ENCODE peak calls at places on chromosomes 3 and 15, in ten cellular contexts. C is lower leg skin; D is psoas muscle; F is PC-3; Y is left ventricle myocardium inferior; O is activated CD8-positive, alpha-beta T cell treated with anti-CD3 and anti-CD28 coated beads for 36 hours; B is CD8-positive, alpha-beta T cell; S is keratinocyte; P is tibial nerve; V is omental fat pad. A is an unnamed sample.

GRCh38 chr3:188439080-188439479 is 285.1 kb downstream of the LPP start:
- DNase-seq in C (no peak), O (peak), V (no peak), Y (no peak), P (no peak), S (no peak), F (no peak), D (no peak), B (no peak), A (peak)

GRCh38 chr3:175338775-175339535 is 479.8 kb downstream of the NAALADL2 start:
- DNase-seq in F (peak), O (no peak), P (peak), S (no peak), B (no peak), V (no peak), D (peak), Y (no peak), C (no peak), A (no peak)

GRCh38 chr3:104437131-104437750 is 929.5 kb upstream of the ALCAM start:
- DNase-seq in O (no peak), V (no peak), D (no peak), Y (no peak), S (peak), C (no peak), P (no peak), F (peak), B (no peak), A (no peak)

GRCh38 chr3:140505876-140506275 is 172.0 kb upstream of the TRIM42 start:
- DNase-seq in P (no peak), C (no peak), O (no peak), B (no peak), D (no peak), Y (no peak), F (no peak), V (no peak), S (no peak), A (no peak)

GRCh38 chr3:33490641-33491241 is 50.5 kb upstream of the UBP1 start:
- DNase-seq in P (no peak), C (no peak), V (no peak), S (no peak), F (no peak), Y (no peak), O (no peak), D (no peak), B (no peak), A (no peak)

GRCh38 chr3:100455841-100456550 is 36.4 kb upstream of the TMEM45A start:
- DNase-seq in Y (no peak), B (no peak), P (no peak), S (no peak), O (peak), C (no peak), D (no peak), F (no peak), V (no peak), A (no peak)

GRCh38 chr3:100486808-100487207 is 5.6 kb upstream of the TMEM45A start:
- DNase-seq in D (no peak), O (no peak), F (no peak), S (no peak), Y (no peak), B (no peak), P (no peak), C (no peak), V (no peak), A (no peak)

GRCh38 chr15:47725924-47726323 is 8.6 kb downstream of the SEMA6D start:
- DNase-seq in P (no peak), F (no peak), S (no peak), C (no peak), B (no peak), V (no peak), O (no peak), D (peak), Y (peak), A (no peak)

GRCh38 chr3:65597225-65597951 is 441.3 kb downstream of the MAGI1 start:
- DNase-seq in B (no peak), D (peak), Y (no peak), V (no peak), C (no peak), S (no peak), O (no peak), P (no peak), F (no peak), A (no peak)

GRCh38 chr3:170999737-171000242 is 26.7 kb downstream of the SLC2A2 start:
- DNase-seq in O (no peak), P (no peak), V (no peak), F (peak), B (no peak), Y (no peak), S (peak), D (no peak), C (no peak), A (no peak)

GRCh38 chr3:135805752-135806151 is 159.8 kb upstream of the PPP2R3A start:
- DNase-seq in V (no peak), O (no peak), D (no peak), F (no peak), P (no peak), B (no peak), C (no peak), Y (no peak), S (no peak), A (no peak)

GRCh38 chr3:44509393-44509921 is 32.0 kb upstream of the ZNF445 start:
- DNase-seq in F (no peak), D (no peak), V (no peak), P (no peak), B (no peak), O (no peak), C (no peak), S (no peak), Y (no peak), A (peak)

GRCh38 chr15:78422571-78423340 is 15.3 kb upstream of the IREB2 start:
- DNase-seq in C (peak), V (peak), B (peak), F (peak), D (peak), Y (peak), O (peak), P (peak), S (peak), A (peak)

GRCh38 chr3:111080357-111080937 is 8.8 kb downstream of the NECTIN3 start:
- DNase-seq in O (no peak), F (peak), P (no peak), V (no peak), D (no peak), S (no peak), Y (no peak), B (no peak), C (no peak), A (no peak)

GRCh38 chr15:56806147-56806536 is 72.8 kb upstream of the ZNF280D start:
- DNase-seq in F (no peak), B (no peak), V (no peak), O (no peak), P (no peak), D (no peak), S (no peak), Y (no peak), C (no peak), A (no peak)

GRCh38 chr3:129001817-129002572 is 891 bp downstream of the EFCC1 start:
- DNase-seq in V (no peak), Y (no peak), P (no peak), F (no peak), B (no peak), D (no peak), O (peak), C (no peak), S (no peak), A (no peak)

GRCh38 chr3:111128884-111129283 is 57.3 kb downstream of the NECTIN3 start:
- DNase-seq in V (no peak), P (no peak), C (no peak), B (no peak), S (no peak), F (peak), Y (no peak), O (no peak), D (no peak), A (no peak)

GRCh38 chr3:11290743-11291680 is 18.8 kb downstream of the ATG7 start:
- DNase-seq in S (no peak), Y (no peak), B (no peak), C (no peak), V (no peak), P (no peak), D (no peak), F (peak), O (peak), A (no peak)

GRCh38 chr15:76343313-76343996 is 6.9 kb downstream of the ISL2 start:
- DNase-seq in Y (no peak), F (no peak), O (no peak), P (no peak), S (no peak), B (no peak), V (no peak), C (no peak), D (no peak), A (peak)

GRCh38 chr3:115438799-115439198 is 184.5 kb upstream of the GAP43 start:
- DNase-seq in B (no peak), C (no peak), O (no peak), F (no peak), D (no peak), P (no peak), V (no peak), Y (no peak), S (no peak), A (no peak)

GRCh38 chr15:37084602-37085001 is 15.7 kb downstream of the MEIS2 start:
- DNase-seq in V (no peak), D (no peak), O (no peak), B (no peak), Y (no peak), P (no peak), F (no peak), S (no peak), C (no peak), A (no peak)

GRCh38 chr3:51384145-51384729 is 854 bp upstream of the MANF start:
- DNase-seq in O (peak), F (peak), S (no peak), D (no peak), P (no peak), C (no peak), Y (peak), B (no peak), V (no peak), A (peak)

GRCh38 chr15:86038491-86038890 is 41.2 kb upstream of the AGBL1 start:
- DNase-seq in D (no peak), P (no peak), B (no peak), O (no peak), Y (no peak), S (no peak), F (no peak), C (no peak), V (no peak), A (no peak)

GRCh38 chr15:99343836-99344551 is 92.7 kb downstream of the LRRC28 start:
- DNase-seq in D (peak), V (no peak), O (peak), S (no peak), C (no peak), P (no peak), Y (peak), B (peak), F (no peak), A (no peak)
- TF ChIP-seq CTCF in D (peak), V (no peak), O (peak), S (peak), C (no peak), P (peak), Y (peak), B (peak), F (peak), A (peak)

GRCh38 chr3:36193448-36193847 is 186.9 kb upstream of the STAC start:
- DNase-seq in F (peak), B (no peak), Y (no peak), D (no peak), O (no peak), C (no peak), V (no peak), S (no peak), P (no peak), A (no peak)

GRCh38 chr3:36197176-36197575 is 183.1 kb upstream of the STAC start:
- DNase-seq in V (no peak), B (no peak), P (no peak), O (no peak), S (no peak), F (no peak), Y (no peak), D (no peak), C (no peak), A (no peak)

GRCh38 chr3:36196058-36196457 is 184.2 kb upstream of the STAC start:
- DNase-seq in S (no peak), Y (no peak), D (no peak), F (peak), V (no peak), O (no peak), B (no peak), C (no peak), P (no peak), A (no peak)

GRCh38 chr3:36192901-36193300 is 187.4 kb upstream of the STAC start:
- DNase-seq in D (no peak), F (no peak), O (no peak), P (no peak), Y (no peak), B (no peak), C (no peak), S (no peak), V (no peak), A (no peak)
- TF ChIP-seq CTCF in D (no peak), F (no peak), O (no peak), P (no peak), Y (no peak), B (no peak), C (no peak), S (no peak), V (no peak), A (no peak)

GRCh38 chr15:96462768-96463167 is 132.3 kb downstream of the NR2F2 start:
- DNase-seq in S (no peak), Y (no peak), C (no peak), D (no peak), F (peak), P (no peak), V (no peak), O (no peak), B (no peak), A (no peak)
- TF ChIP-seq CTCF in S (no peak), Y (no peak), C (no peak), D (no peak), F (peak), P (no peak), V (no peak), O (no peak), B (no peak), A (no peak)

GRCh38 chr15:91308855-91309254 is 208.8 kb downstream of the SV2B start:
- DNase-seq in S (no peak), Y (no peak), V (no peak), P (no peak), C (no peak), F (no peak), D (no peak), O (peak), B (no peak), A (no peak)

GRCh38 chr15:91307561-91307960 is 207.5 kb downstream of the SV2B start:
- DNase-seq in C (no peak), D (no peak), P (no peak), O (no peak), F (no peak), S (no peak), Y (no peak), V (no peak), B (no peak), A (no peak)

GRCh38 chr15:91308209-91308608 is 208.2 kb downstream of the SV2B start:
- DNase-seq in O (no peak), V (no peak), Y (no peak), S (no peak), B (no peak), P (no peak), F (no peak), C (no peak), D (no peak), A (no peak)

GRCh38 chr15:91316123-91316522 is 216.1 kb downstream of the SV2B start:
- DNase-seq in F (no peak), V (no peak), Y (no peak), O (no peak), P (no peak), C (no peak), S (no peak), B (no peak), D (no peak), A (no peak)

GRCh38 chr15:91311986-91312385 is 211.9 kb downstream of the SV2B start:
- DNase-seq in V (no peak), D (no peak), Y (no peak), B (no peak), S (no peak), F (no peak), O (peak), C (no peak), P (no peak), A (no peak)
- TF ChIP-seq CTCF in V (no peak), D (no peak), Y (no peak), B (no peak), S (no peak), F (no peak), O (no peak), C (no peak), P (no peak), A (no peak)

DNA sequence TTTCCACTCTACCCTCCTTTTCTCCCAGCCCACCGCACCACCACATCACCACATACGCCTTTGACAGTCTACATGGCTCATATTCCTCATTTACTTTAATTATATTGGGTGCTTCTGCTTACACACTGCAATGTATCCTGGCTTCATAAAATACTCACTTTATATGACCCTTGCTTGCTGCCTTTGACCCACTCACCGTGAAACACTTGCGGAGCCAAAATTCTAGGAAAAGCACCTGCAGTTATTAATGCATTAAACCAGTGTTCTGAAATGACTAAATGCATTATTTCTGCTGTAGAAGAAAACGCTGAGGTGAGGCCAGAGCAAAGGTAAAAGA is 217.5 kb upstream of the ICE2 start:
- DNase-seq in V (no peak), B (no peak), Y (no peak), P (no peak), S (no peak), F (no peak), O (no peak), C (no peak), D (no peak), A (no peak)
- TF ChIP-seq CTCF in V (no peak), B (no peak), Y (no peak), P (no peak), S (no peak), F (no peak), O (no peak), C (no peak), D (no peak), A (no peak)

DNA sequence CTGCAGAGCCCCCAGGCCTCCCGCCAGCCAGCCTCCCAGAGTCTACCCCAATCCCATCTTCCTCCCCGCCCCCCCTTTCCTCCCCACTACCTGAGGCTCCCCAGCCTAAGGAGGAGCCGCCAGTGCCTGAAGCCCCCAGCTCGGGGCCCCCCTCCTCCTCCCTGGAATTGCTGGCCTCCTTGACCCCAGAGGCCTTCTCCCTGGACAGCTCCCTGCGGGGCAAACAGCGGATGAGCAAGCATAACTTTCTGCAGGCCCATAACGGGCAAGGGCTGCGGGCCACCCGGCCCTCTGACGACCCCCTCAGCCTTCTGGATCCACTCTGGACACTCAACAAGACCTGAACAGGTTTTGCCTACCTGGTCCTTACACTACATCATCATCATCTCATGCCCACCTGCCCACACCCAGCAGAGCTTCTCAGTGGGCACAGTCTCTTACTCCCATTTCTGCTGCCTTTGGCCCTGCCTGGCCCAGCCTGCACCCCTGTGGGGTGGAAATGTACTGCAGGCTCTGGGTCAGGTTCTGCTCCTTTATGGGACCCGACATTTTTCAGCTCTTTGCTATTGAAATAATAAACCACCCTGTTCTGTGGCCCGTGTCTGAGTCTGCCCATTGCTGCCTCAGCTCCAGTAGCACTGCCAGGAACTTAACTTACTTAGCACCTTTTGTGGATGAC is 32.2 kb downstream of the PTPN23 start:
- DNase-seq in Y (no peak), O (no peak), C (no peak), S (no peak), D (no peak), V (no peak), F (no peak), B (no peak), P (no peak), A (peak)
- TF ChIP-seq CTCF in Y (no peak), O (no peak), C (no peak), S (no peak), D (no peak), V (no peak), F (peak), B (no peak), P (no peak), A (peak)

GRCh38 chr3:69086133-69086722 is 1.5 kb downstream of the ARL6IP5 start:
- DNase-seq in O (peak), V (peak), B (no peak), S (peak), C (peak), P (peak), F (peak), Y (peak), D (peak), A (no peak)

GRCh38 chr3:69084668-69085542 is at the start of gene ARL6IP5:
- DNase-seq in D (peak), C (peak), O (peak), Y (peak), B (peak), P (peak), S (no peak), V (peak), F (peak), A (peak)

GRCh38 chr3:69084326-69084667 is 440 bp upstream of the ARL6IP5 start:
- DNase-seq in S (no peak), V (no peak), Y (no peak), D (no peak), B (no peak), C (no peak), P (no peak), O (no peak), F (peak), A (no peak)

GRCh38 chr3:69087030-69087791 is 2.5 kb downstream of the ARL6IP5 start:
- DNase-seq in C (no peak), Y (no peak), B (no peak), D (no peak), S (no peak), O (no peak), F (no peak), P (no peak), V (no peak), A (no peak)

GRCh38 chr3:69085543-69086132 is 901 bp downstream of the ARL6IP5 start:
- DNase-seq in S (no peak), Y (peak), O (peak), B (no peak), C (no peak), V (no peak), P (no peak), D (peak), F (no peak), A (no peak)
- TF ChIP-seq CTCF in S (no peak), Y (no peak), O (no peak), B (no peak), C (no peak), V (no peak), P (no peak), D (no peak), F (no peak), A (no peak)

GRCh38 chr3:156382458-156383346 is 172.2 kb downstream of the SSR3 start:
- DNase-seq in P (no peak), D (no peak), B (no peak), C (no peak), F (peak), Y (no peak), S (peak), O (peak), V (no peak), A (peak)
- TF ChIP-seq CTCF in P (peak), D (peak), B (no peak), C (no peak), F (peak), Y (peak), S (peak), O (peak), V (no peak), A (peak)

GRCh38 chr3:134527037-134527436 is 41.2 kb downstream of the CEP63 start:
- DNase-seq in O (peak), B (no peak), Y (no peak), P (no peak), V (no peak), D (no peak), C (no peak), F (no peak), S (no peak), A (no peak)
- TF ChIP-seq CTCF in O (no peak), B (no peak), Y (no peak), P (no peak), V (no peak), D (no peak), C (no peak), F (peak), S (peak), A (peak)

GRCh38 chr3:152232001-152232400 is 36.7 kb upstream of the MBNL1 start:
- DNase-seq in P (no peak), O (no peak), S (no peak), Y (no peak), B (no peak), C (no peak), D (no peak), F (no peak), V (no peak), A (no peak)

GRCh38 chr3:152234657-152235375 is 33.9 kb upstream of the MBNL1 start:
- DNase-seq in F (no peak), Y (no peak), B (no peak), S (no peak), P (no peak), O (no peak), V (no peak), C (no peak), D (no peak), A (no peak)

GRCh38 chr3:152229692-152230091 is 39.0 kb upstream of the MBNL1 start:
- DNase-seq in P (no peak), V (no peak), S (no peak), F (no peak), Y (no peak), C (no peak), B (no peak), D (no peak), O (no peak), A (no peak)

GRCh38 chr3:152230367-152230766 is 38.4 kb upstream of the MBNL1 start:
- DNase-seq in C (no peak), Y (no peak), D (no peak), F (no peak), S (no peak), O (no peak), P (no peak), B (no peak), V (no peak), A (no peak)

DNA sequence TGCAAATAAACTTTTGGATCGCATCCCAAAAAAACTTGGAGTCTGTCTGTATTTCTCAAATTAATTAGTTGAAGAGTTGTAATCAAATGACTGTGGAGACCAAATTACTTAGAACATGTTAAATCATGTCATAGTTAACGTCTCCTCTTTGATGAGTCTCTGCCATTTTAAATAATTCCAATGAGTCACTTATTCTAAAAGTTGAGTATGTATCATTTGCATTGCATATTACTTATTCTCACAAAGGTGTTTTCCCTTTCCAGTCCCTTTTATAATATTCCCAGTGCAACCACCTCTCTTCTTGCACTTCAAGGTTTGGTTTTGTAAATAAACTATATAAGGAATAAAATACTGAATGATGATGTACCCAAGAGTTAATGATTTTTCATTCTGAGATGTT is 36.0 kb upstream of the MBNL1 start:
- DNase-seq in F (no peak), C (no peak), S (no peak), O (no peak), B (no peak), Y (no peak), V (no peak), D (no peak), P (no peak), A (no peak)
- TF ChIP-seq CTCF in F (no peak), C (no peak), S (no peak), O (no peak), B (no peak), Y (no peak), V (no peak), D (no peak), P (no peak), A (no peak)